ENCODE peak calls at places on chromosomes 2 and 18, in six cellular contexts. N is HEK293T; W is SHP77 treated with DMSO at 0.1 percent for 48 hours; Z is BE2C; P is fibroblast of mammary gland; I is activated CD8-positive, alpha-beta T cell treated with anti-CD3 and anti-CD28 coated beads for 36 hours. G is an unnamed sample.

GRCh38 chr2:110101280-110101844 is 14.3 kb downstream of the MALL start:
- DNase-seq in N (no peak), W (peak; percentile 87), Z (peak; percentile 50), P (peak; percentile 100), I (peak; percentile 10), G (no peak)

GRCh38 chr2:18045230-18045629 is 166.8 kb downstream of the KCNS3 start:
- DNase-seq in N (no peak), W (no peak), Z (no peak), P (no peak), I (no peak), G (no peak)

GRCh38 chr2:62537814-62538213 is 31.8 kb upstream of the TMEM17 start:
- DNase-seq in N (no peak), W (no peak), Z (no peak), P (no peak), I (no peak), G (no peak)

GRCh38 chr2:172986040-172986439 is 89.6 kb upstream of the MAP3K20 start:
- DNase-seq in N (no peak), W (no peak), Z (no peak), P (no peak), I (no peak), G (no peak)

GRCh38 chr2:20616341-20616871 is 34.5 kb downstream of the HS1BP3 start:
- DNase-seq in N (no peak), W (no peak), Z (peak; percentile 6), P (no peak), I (no peak), G (no peak)

GRCh38 chr2:33848486-33848885 is 249.4 kb upstream of the FAM98A start:
- DNase-seq in N (no peak), W (no peak), Z (no peak), P (peak; percentile 75), I (no peak), G (no peak)

GRCh38 chr2:113135354-113135753 is 8.0 kb downstream of the IL1RN start:
- DNase-seq in N (no peak), W (no peak), Z (no peak), P (no peak), I (no peak), G (no peak)

GRCh38 chr2:150255528-150255927 is 231.9 kb downstream of the RND3 start:
- DNase-seq in N (no peak), W (no peak), Z (no peak), P (peak; percentile 85), I (no peak), G (no peak)

GRCh38 chr2:114614599-114614998 is 172.2 kb downstream of the DPP10 start:
- DNase-seq in N (no peak), W (no peak), Z (no peak), P (no peak), I (no peak), G (no peak)

GRCh38 chr18:48408727-48409590 is at the start of gene ZBTB7C:
- DNase-seq in N (peak; percentile 49), W (no peak), Z (peak; percentile 52), P (no peak), I (peak; percentile 11), G (peak; percentile 20)

G was measured in activated B cell treated with CpG ODN at 0.5 μM for 24 hours.